ENCODE peak calls at places on chromosomes 12 and 14, in four cellular contexts. A is K562, V is WTC11, E is HepG2. U is an unnamed sample.
A peak's percentile ranks its signal among the peaks of the same experiment; 100 is the strongest.

GRCh38 chr14:58104808-58105207 is 47.2 kb downstream of the ARMH4 start:
- DNase-seq in A (no peak), V (no peak), E (no peak), U (no peak)

GRCh38 chr12:96094201-96094600 is 58.8 kb upstream of the LTA4H start:
- DNase-seq in A (no peak), V (peak; percentile 42), E (no peak), U (no peak)

GRCh38 chr12:70577283-70577634 is 60.0 kb downstream of the PTPRB start:
- DNase-seq in A (no peak), V (no peak), E (no peak), U (no peak)

GRCh38 chr14:71362920-71363584 is 455.8 kb downstream of the PCNX1 start:
- DNase-seq in A (no peak), V (no peak), E (no peak), U (peak; percentile 53)

GRCh38 chr12:3730111-3730510 is 22.8 kb downstream of the CRACR2A start:
- DNase-seq in A (no peak), V (no peak), E (no peak), U (no peak)

GRCh38 chr12:67827820-67828383 is 161.3 kb upstream of the IFNG-AS1 start:
- DNase-seq in A (no peak), V (no peak), E (no peak), U (no peak)

GRCh38 chr14:104512771-104513640 is 66.6 kb upstream of the C14orf180 start:
- DNase-seq in A (no peak), V (no peak), E (no peak), U (no peak)

GRCh38 chr12:68451261-68452091 is 119.3 kb upstream of the MDM1 start:
- DNase-seq in A (no peak), V (no peak), E (no peak), U (peak; percentile 88)

GRCh38 chr14:95553141-95553540 is 18.3 kb downstream of the GLRX5 start:
- DNase-seq in A (no peak), V (no peak), E (no peak), U (no peak)

GRCh38 chr14:23404331-23404900 is 3.7 kb downstream of the MYH6 start:
- DNase-seq in A (no peak), V (no peak), E (no peak), U (no peak)

GRCh38 chr12:22856120-22856699 is 231.2 kb downstream of the ETNK1 start:
- DNase-seq in A (peak; percentile 12), V (no peak), E (peak; percentile 20), U (no peak)

GRCh38 chr12:78038986-78039385 is 208.3 kb downstream of the NAV3 start:
- DNase-seq in A (no peak), V (no peak), E (no peak), U (no peak)

GRCh38 chr12:56377310-56377988 is 14.8 kb upstream of the APOF start:
- DNase-seq in A (peak; percentile 67), V (no peak), E (no peak), U (no peak)

GRCh38 chr14:73949752-73950734 is at the start of the genes COQ6 and FAM161B:
- DNase-seq in A (peak; percentile 76), V (peak; percentile 90), E (peak; percentile 95), U (peak; percentile 90)

GRCh38 chr14:77823378-77823777 is 23.5 kb downstream of the ADCK1 start:
- DNase-seq in A (no peak), V (no peak), E (no peak), U (no peak)

GRCh38 chr14:53591816-53592215 is 364.8 kb downstream of the BMP4 start:
- DNase-seq in A (no peak), V (no peak), E (no peak), U (no peak)

GRCh38 chr12:95549392-95550084 is 1.7 kb downstream of the USP44 start:
- DNase-seq in A (no peak), V (peak; percentile 32), E (no peak), U (no peak)

GRCh38 chr12:109670647-109671046 is 43.0 kb upstream of the FAM222A start:
- DNase-seq in A (peak; percentile 23), V (no peak), E (no peak), U (no peak)

GRCh38 chr12:31900271-31900670 is 58.9 kb upstream of the RESF1 start:
- DNase-seq in A (no peak), V (no peak), E (no peak), U (no peak)

GRCh38 chr14:33943484-33943883 is 7.4 kb downstream of the EGLN3 start:
- DNase-seq in A (no peak), V (no peak), E (no peak), U (no peak)

GRCh38 chr14:33945329-33945728 is 5.5 kb downstream of the EGLN3 start:
- DNase-seq in A (no peak), V (no peak), E (no peak), U (no peak)

GRCh38 chr14:33940561-33941011 is 10.3 kb downstream of the EGLN3 start:
- DNase-seq in A (no peak), V (no peak), E (no peak), U (no peak)

GRCh38 chr14:33941727-33942126 is 9.1 kb downstream of the EGLN3 start:
- DNase-seq in A (no peak), V (no peak), E (no peak), U (no peak)

DNA sequence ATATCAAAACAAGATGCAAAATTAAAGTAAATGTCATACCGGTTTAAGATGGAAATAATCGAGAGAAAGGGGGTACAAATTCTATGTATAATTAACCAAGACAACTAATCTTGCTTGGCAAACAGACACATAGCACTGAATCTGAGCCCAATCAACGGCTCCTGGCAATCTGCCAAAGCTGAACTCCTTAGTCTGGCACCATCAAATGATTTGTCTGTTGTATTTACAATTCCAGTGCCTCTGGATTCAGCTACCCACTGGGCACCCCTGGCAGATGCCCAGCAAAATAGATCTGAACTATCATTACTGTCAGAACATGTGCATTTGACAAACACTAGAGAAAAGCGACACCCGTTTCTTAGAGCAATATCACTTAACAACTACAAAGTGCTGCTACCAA is 7.8 kb downstream of the EGLN3 start:
- DNase-seq in A (no peak), V (no peak), E (no peak), U (no peak)
- TF ChIP-seq CREM in A (no peak), V (no peak), E (no peak), U (no peak)

GRCh38 chr14:68474741-68475140 is 318.1 kb downstream of the ZFP36L1 start:
- DNase-seq in A (no peak), V (no peak), E (no peak), U (no peak)
- TF ChIP-seq CREM in A (no peak), V (no peak), E (no peak), U (no peak)

GRCh38 chr12:6554990-6555691 is 701 bp downstream of the IFFO1 start:
- DNase-seq in A (no peak), V (no peak), E (no peak), U (no peak)
- TF ChIP-seq CREM in A (no peak), V (no peak), E (no peak), U (no peak)

GRCh38 chr12:118033902-118034301 is 17.4 kb downstream of the RFC5 start:
- DNase-seq in A (no peak), V (no peak), E (no peak), U (no peak)

GRCh38 chr12:118033331-118033730 is 16.8 kb downstream of the RFC5 start:
- DNase-seq in A (no peak), V (no peak), E (no peak), U (no peak)

GRCh38 chr12:118036672-118037411 is 20.3 kb downstream of the RFC5 start:
- DNase-seq in A (no peak), V (no peak), E (no peak), U (no peak)

GRCh38 chr12:118034429-118035193 is 18.1 kb downstream of the RFC5 start:
- DNase-seq in A (peak; percentile 22), V (peak; percentile 18), E (peak; percentile 56), U (no peak)

GRCh38 chr12:118035194-118036041 is 18.9 kb downstream of the RFC5 start:
- DNase-seq in A (no peak), V (no peak), E (no peak), U (peak; percentile 90)
- TF ChIP-seq CREM in A (no peak), V (no peak), E (no peak), U (peak; percentile 69)

DNA sequence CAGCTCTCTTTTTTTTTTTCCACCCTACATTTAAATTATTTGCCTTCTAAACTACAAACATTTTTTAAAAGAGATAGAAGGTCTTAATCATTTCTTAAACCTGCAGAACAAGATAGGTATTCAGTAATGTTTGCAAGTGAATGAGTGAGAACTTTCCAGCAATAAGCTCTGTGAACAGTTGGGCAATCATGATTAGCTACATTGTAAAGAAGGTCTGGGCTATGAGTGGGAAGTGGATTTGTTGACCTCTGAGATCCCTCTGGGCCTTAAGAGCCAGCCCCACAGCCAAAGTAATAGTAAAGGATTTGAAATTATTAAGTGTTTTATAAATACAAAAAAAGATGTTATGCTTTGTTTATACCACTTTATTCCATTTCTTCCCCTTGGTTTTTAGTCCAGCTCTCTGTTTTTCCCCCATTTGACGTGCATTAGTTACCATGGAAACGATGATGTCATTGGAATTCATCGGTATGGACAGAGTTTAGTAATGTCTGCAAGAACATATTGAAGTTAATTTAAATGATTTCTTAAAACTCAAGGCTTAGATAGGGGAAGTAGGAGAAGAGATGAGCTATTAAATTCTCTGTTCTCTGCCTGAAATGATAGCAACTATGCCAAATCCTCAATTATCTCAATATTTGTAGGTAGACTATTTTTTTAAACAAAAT is 247.7 kb upstream of the ARHGAP5 start:
- DNase-seq in A (no peak), V (no peak), E (no peak), U (no peak)
- TF ChIP-seq CREM in A (no peak), V (no peak), E (no peak), U (no peak)

GRCh38 chr14:61647704-61648103 is 47.6 kb upstream of the HIF1A start:
- DNase-seq in A (no peak), V (no peak), E (no peak), U (no peak)
- TF ChIP-seq CREM in A (no peak), V (no peak), E (no peak), U (no peak)

GRCh38 chr12:123132951-123133619 is 17.8 kb downstream of the PITPNM2 start:
- DNase-seq in A (no peak), V (no peak), E (no peak), U (no peak)

GRCh38 chr12:123129651-123130050 is 21.2 kb downstream of the PITPNM2 start:
- DNase-seq in A (no peak), V (no peak), E (no peak), U (no peak)

GRCh38 chr12:123133701-123134100 is 17.2 kb downstream of the PITPNM2 start:
- DNase-seq in A (no peak), V (no peak), E (no peak), U (no peak)

GRCh38 chr12:123131291-123131831 is 19.5 kb downstream of the PITPNM2 start:
- DNase-seq in A (no peak), V (no peak), E (no peak), U (no peak)

DNA sequence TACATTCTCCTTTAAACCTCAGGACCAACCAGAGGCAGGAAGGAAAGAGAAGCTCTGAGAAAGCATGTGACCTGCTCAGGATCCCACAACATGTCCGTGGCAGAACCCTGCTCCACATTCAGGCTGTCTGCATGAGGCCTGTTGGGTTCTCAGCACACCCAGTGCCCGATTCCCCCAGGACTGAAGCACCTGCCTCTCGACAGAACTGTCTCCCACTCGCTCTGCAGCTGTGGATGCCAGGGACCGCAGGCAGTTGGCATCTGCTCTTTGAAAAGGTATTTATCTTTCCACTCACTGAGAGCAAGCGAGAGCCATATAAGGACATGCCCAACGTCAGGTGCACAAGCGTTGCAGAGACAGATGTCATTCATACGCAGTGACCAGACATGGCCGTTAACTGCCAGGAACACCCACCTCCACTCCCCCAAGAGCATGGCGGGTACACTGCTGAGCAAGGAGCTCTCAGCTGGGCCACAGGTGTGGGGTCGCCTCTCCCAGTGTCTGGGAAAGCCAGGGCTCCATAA is 18.9 kb downstream of the PITPNM2 start:
- DNase-seq in A (no peak), V (no peak), E (no peak), U (no peak)
- TF ChIP-seq CREM in A (no peak), V (no peak), E (no peak), U (no peak)

U was measured in GM12878.